ENCODE peak calls at places on chromosomes 2 and 18, in seven cellular contexts. L is mesendoderm, E is neuronal stem cell, S is H9, Q is H1, I is mesenchymal stem cell, V is trophoblast cell. H is an unnamed sample.

GRCh38 chr18:45993441-45993840 is 26.3 kb upstream of the EPG5 start:
- DNase-seq in L (peak), E (no peak), S (no peak), Q (no peak), I (peak), V (peak), H (peak)

GRCh38 chr2:227860116-227860724 is 11.2 kb upstream of the DAW1 start:
- DNase-seq in L (no peak), E (no peak), S (no peak), Q (no peak), I (no peak), V (no peak), H (no peak)

GRCh38 chr2:179017958-179018357 is 32.0 kb downstream of the CCDC141 start:
- DNase-seq in L (no peak), E (no peak), S (no peak), Q (no peak), I (no peak), V (no peak), H (no peak)

GRCh38 chr2:53594586-53594918 is 173.1 kb upstream of the CHAC2 start:
- DNase-seq in L (no peak), E (no peak), S (no peak), Q (no peak), I (no peak), V (no peak), H (no peak)

GRCh38 chr2:33190393-33190937 is 243.7 kb downstream of the LTBP1 start:
- DNase-seq in L (peak), E (no peak), S (no peak), Q (no peak), I (no peak), V (no peak), H (peak)

GRCh38 chr18:77065221-77065981 is 67.2 kb downstream of the MBP start:
- DNase-seq in L (no peak), E (no peak), S (no peak), Q (no peak), I (peak), V (peak), H (peak)

GRCh38 chr2:14401838-14402237 is 230.7 kb upstream of the LRATD1 start:
- DNase-seq in L (peak), E (no peak), S (peak), Q (no peak), I (no peak), V (no peak), H (no peak)

GRCh38 chr2:46373238-46373637 is 76.0 kb downstream of the EPAS1 start:
- DNase-seq in L (no peak), E (no peak), S (no peak), Q (no peak), I (no peak), V (no peak), H (no peak)

GRCh38 chr2:84323890-84324289 is 135.2 kb downstream of the SUCLG1 start:
- DNase-seq in L (no peak), E (no peak), S (no peak), Q (no peak), I (no peak), V (no peak), H (no peak)

GRCh38 chr2:190359896-190360376 is 16.5 kb downstream of the INPP1 start:
- DNase-seq in L (peak), E (no peak), S (no peak), Q (no peak), I (peak), V (peak), H (peak)

GRCh38 chr2:191666733-191667132 is 11.2 kb upstream of the NABP1 start:
- DNase-seq in L (peak), E (no peak), S (no peak), Q (no peak), I (peak), V (peak), H (peak)

DNA sequence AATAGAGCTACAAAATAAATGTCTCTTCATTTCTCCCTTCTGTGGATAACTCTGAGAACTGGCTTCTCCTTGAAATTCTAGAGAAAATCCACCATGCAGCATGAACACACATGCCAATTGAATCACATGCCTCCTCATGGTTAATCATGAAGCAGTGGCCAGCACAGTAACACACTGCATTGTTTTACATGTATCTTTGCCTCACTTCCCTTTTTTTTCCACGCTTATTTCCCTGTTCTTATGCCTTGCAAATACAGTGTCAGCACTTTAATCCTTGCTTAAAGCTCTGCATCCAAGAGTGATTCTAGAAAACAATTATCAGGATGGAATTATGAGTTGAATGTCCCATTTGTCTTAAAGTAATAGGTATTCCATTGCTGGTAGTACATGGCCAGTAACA is 50.3 kb upstream of the ZBTB7C start:
- DNase-seq in L (no peak), E (no peak), S (no peak), Q (no peak), I (no peak), V (no peak), H (no peak)
- H2BK5ac ChIP-seq in L (no peak), E (no peak), S (no peak), Q (no peak), I (no peak), V (no peak), H (no peak)

DNA sequence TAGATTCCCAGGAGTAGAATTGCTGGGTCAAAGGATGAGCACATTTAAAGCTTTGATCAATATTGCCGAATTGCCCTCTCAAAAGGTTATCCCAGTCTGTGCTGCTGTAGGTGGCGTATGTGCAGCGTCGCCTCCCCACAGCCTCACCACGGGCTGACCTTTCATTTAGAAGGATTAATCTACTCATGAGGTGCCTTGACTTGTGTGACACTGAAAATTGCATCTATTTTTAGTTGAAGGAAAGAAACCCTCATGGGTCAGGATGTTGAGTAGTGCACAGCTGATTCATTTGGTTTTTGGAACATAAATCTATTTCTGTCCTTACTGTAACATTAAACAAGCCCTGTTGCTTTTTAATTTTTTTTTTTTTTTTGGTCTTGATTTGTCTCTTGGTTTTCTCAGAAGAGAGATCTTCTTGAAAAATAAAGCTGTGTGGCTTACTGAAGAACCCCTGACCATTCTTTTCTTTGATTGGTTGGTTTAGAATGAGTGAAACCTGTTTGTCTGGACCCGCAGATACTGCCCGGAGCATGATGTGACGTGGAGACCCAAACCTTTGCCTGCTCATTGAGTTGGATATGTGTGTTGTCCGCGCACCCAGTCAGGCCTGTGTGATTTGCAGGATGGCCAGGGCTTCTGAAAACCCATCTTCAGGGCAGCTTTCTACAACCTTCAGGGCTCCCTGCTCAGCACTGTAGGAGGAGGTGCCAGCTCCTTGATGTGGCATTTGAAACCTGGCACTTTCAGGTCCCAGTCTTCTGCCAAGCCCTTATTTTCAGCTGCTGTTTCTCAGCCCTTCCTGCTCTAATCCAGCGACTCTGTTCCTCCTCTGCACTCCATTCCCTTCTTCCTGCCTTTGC is 61.0 kb downstream of the LPIN1 start:
- DNase-seq in L (no peak), E (no peak), S (peak), Q (no peak), I (no peak), V (peak), H (no peak)
- H2BK5ac ChIP-seq in L (no peak), E (no peak), S (no peak), Q (no peak), I (no peak), V (no peak), H (no peak)

DNA sequence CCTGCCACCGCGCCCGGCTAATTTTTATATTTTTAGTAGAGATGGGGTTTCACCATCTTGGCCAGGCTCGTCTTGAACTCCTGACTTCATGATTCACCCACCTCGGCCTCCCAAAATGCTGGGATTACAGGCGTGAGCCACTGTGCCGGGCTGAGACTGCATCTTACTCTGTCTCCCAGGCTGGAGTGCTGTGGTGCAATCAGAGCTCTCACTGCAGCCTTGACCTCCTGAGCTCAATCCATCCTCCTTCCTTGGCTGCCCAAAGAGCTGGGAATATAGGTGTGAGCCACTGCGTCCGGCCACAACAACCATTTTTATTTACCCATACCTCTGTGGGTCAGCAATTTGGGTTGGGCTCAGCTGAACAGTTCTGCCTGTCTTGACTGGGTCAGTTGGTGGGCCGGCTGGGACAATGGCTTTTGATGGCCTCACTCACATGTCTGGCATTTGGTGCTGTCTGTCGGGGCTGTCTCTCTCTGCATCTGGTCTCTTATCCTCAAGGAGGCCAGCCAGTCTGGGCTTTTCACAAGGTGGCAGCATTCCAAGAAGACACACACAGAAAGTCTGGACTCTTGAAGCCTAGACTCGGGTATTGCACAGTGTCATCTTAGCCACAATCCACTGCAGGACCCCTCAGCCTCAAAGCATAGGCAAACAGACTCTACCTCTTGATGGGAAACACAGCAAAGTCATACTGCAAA is 116.8 kb upstream of the GATA6 start:
- DNase-seq in L (peak), E (no peak), S (no peak), Q (no peak), I (peak), V (no peak), H (no peak)
- H2BK5ac ChIP-seq in L (peak), E (no peak), S (no peak), Q (no peak), I (no peak), V (no peak), H (no peak)

GRCh38 chr18:24270358-24270936 is 127.2 kb downstream of the OSBPL1A start:
- DNase-seq in L (no peak), E (no peak), S (no peak), Q (no peak), I (no peak), V (no peak), H (peak)

GRCh38 chr18:24271381-24272331 is 126.0 kb downstream of the OSBPL1A start:
- DNase-seq in L (peak), E (peak), S (peak), Q (peak), I (peak), V (peak), H (peak)

GRCh38 chr18:24273596-24273995 is 124.0 kb downstream of the OSBPL1A start:
- DNase-seq in L (no peak), E (no peak), S (no peak), Q (no peak), I (no peak), V (peak), H (peak)

GRCh38 chr18:24268784-24269550 is 128.7 kb downstream of the OSBPL1A start:
- DNase-seq in L (peak), E (no peak), S (no peak), Q (no peak), I (no peak), V (peak), H (no peak)

DNA sequence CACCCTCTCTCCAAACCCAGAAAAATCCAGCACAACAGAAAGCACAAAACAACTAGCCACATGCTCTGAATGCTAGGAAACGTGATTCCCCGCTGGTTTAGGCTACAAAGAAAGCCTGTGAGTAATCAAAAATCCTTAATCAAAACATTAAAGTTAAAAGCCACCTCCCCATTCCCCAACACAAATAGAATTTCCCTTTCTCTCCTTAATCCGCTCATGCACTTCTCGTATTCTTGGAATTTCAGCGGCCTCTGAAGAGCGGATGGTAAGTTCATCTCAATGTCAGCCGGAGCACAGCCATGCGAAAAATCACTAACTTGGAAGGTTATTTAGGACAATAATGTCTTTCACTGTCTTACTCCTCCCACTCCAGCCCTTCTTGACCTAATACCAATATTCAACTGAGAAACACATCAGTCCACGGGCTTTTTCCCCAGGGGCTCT is 126.7 kb downstream of the OSBPL1A start:
- DNase-seq in L (peak), E (peak), S (no peak), Q (no peak), I (peak), V (peak), H (peak)
- H2BK5ac ChIP-seq in L (no peak), E (peak), S (no peak), Q (no peak), I (no peak), V (no peak), H (peak)

H was measured in IMR-90.